ENCODE peak calls at places on chromosome 12, in eight cellular contexts. Q, T, P, Z, J, F, M and U are unnamed samples.

GRCh38 chr12:117189725-117190209 is 503 bp downstream of the FBXO21 start:
- DNase-seq in Q (peak), T (no peak), P (no peak), Z (peak), J (peak), F (peak), M (peak), U (peak)

GRCh38 chr12:127774828-127775227 is 492.1 kb upstream of the TMEM132C start:
- DNase-seq in Q (no peak), T (no peak), P (no peak), Z (no peak), J (peak), F (no peak), M (no peak), U (no peak)

GRCh38 chr12:51200156-51200555 is 17.7 kb downstream of the POU6F1 start:
- DNase-seq in Q (no peak), T (no peak), P (no peak), Z (no peak), J (no peak), F (no peak), M (no peak), U (no peak)

GRCh38 chr12:22333751-22334695 is 484 bp downstream of the ST8SIA1 start:
- DNase-seq in Q (no peak), T (no peak), P (no peak), Z (no peak), J (no peak), F (peak), M (no peak), U (peak)

GRCh38 chr12:53829130-53829529 is 77.4 kb upstream of the CISTR start:
- DNase-seq in Q (no peak), T (no peak), P (no peak), Z (no peak), J (no peak), F (no peak), M (no peak), U (no peak)

GRCh38 chr12:130706311-130706710 is 9.8 kb downstream of the RIMBP2 start:
- DNase-seq in Q (no peak), T (no peak), P (no peak), Z (no peak), J (peak), F (no peak), M (peak), U (no peak)

GRCh38 chr12:107404981-107405380 is 280.6 kb upstream of the PWP1 start:
- DNase-seq in Q (peak), T (no peak), P (no peak), Z (peak), J (no peak), F (no peak), M (no peak), U (peak)

GRCh38 chr12:96227365-96228106 is 33.4 kb downstream of the ELK3 start:
- DNase-seq in Q (no peak), T (no peak), P (no peak), Z (no peak), J (no peak), F (no peak), M (no peak), U (no peak)

GRCh38 chr12:12172106-12172511 is 94.7 kb downstream of the LRP6 start:
- DNase-seq in Q (no peak), T (no peak), P (peak), Z (peak), J (no peak), F (no peak), M (no peak), U (peak)

GRCh38 chr12:124488520-124488919 is 78.9 kb downstream of the NCOR2 start:
- DNase-seq in Q (no peak), T (no peak), P (no peak), Z (no peak), J (peak), F (no peak), M (no peak), U (peak)

GRCh38 chr12:27324452-27324999 is 8.1 kb upstream of the BMAL2 start:
- DNase-seq in Q (no peak), T (no peak), P (no peak), Z (no peak), J (no peak), F (no peak), M (no peak), U (no peak)

GRCh38 chr12:49615725-49616124 is 7.6 kb upstream of the PRPF40B start:
- DNase-seq in Q (no peak), T (no peak), P (no peak), Z (peak), J (no peak), F (no peak), M (no peak), U (no peak)

GRCh38 chr12:122501489-122501989 is 807 bp upstream of the ZCCHC8 start:
- DNase-seq in Q (no peak), T (no peak), P (no peak), Z (no peak), J (no peak), F (no peak), M (no peak), U (no peak)

GRCh38 chr12:67472551-67472950 is 176.0 kb upstream of the DYRK2 start:
- DNase-seq in Q (no peak), T (peak), P (peak), Z (no peak), J (no peak), F (no peak), M (no peak), U (no peak)

GRCh38 chr12:119808441-119808840 is 68.7 kb downstream of the CIT start:
- DNase-seq in Q (no peak), T (no peak), P (no peak), Z (peak), J (no peak), F (no peak), M (no peak), U (no peak)

GRCh38 chr12:82862876-82863649 is 176.4 kb downstream of the TMTC2 start:
- DNase-seq in Q (no peak), T (no peak), P (no peak), Z (no peak), J (no peak), F (no peak), M (no peak), U (no peak)

GRCh38 chr12:63995512-63995911 is 151.0 kb downstream of the SRGAP1 start:
- DNase-seq in Q (no peak), T (no peak), P (no peak), Z (no peak), J (no peak), F (no peak), M (no peak), U (no peak)

GRCh38 chr12:24197517-24197916 is 248.0 kb upstream of the SOX5 start:
- DNase-seq in Q (no peak), T (no peak), P (no peak), Z (no peak), J (no peak), F (no peak), M (no peak), U (no peak)

GRCh38 chr12:13181375-13182070 is 15.0 kb upstream of the EMP1 start:
- DNase-seq in Q (no peak), T (no peak), P (no peak), Z (no peak), J (no peak), F (no peak), M (no peak), U (no peak)

GRCh38 chr12:85057370-85057963 is 21.3 kb downstream of the LRRIQ1 start:
- DNase-seq in Q (peak), T (no peak), P (peak), Z (peak), J (no peak), F (no peak), M (no peak), U (peak)

GRCh38 chr12:8077207-8077606 is 4.9 kb upstream of the NECAP1 start:
- DNase-seq in Q (no peak), T (no peak), P (no peak), Z (peak), J (no peak), F (no peak), M (no peak), U (no peak)

GRCh38 chr12:54378791-54379400 is 5.6 kb downstream of the ZNF385A start:
- DNase-seq in Q (peak), T (no peak), P (no peak), Z (no peak), J (peak), F (peak), M (peak), U (peak)

GRCh38 chr12:88897723-88898122 is 317.5 kb upstream of the KITLG start:
- DNase-seq in Q (no peak), T (peak), P (no peak), Z (peak), J (no peak), F (no peak), M (no peak), U (no peak)

GRCh38 chr12:14048949-14049545 is 67.6 kb upstream of the GRIN2B start:
- DNase-seq in Q (no peak), T (no peak), P (no peak), Z (no peak), J (no peak), F (no peak), M (no peak), U (no peak)

GRCh38 chr12:130286741-130287140 is 50.9 kb upstream of the PIWIL1 start:
- DNase-seq in Q (no peak), T (no peak), P (no peak), Z (no peak), J (no peak), F (no peak), M (no peak), U (no peak)

GRCh38 chr12:54759751-54760150 is 94.6 kb upstream of the MUCL1 start:
- DNase-seq in Q (no peak), T (no peak), P (no peak), Z (peak), J (no peak), F (no peak), M (no peak), U (peak)

GRCh38 chr12:114339626-114340025 is 66.3 kb downstream of the TBX5 start:
- DNase-seq in Q (no peak), T (no peak), P (no peak), Z (peak), J (no peak), F (no peak), M (no peak), U (no peak)

GRCh38 chr12:32504626-32505025 is 105.3 kb downstream of the FGD4 start:
- DNase-seq in Q (no peak), T (no peak), P (no peak), Z (peak), J (no peak), F (no peak), M (no peak), U (no peak)

GRCh38 chr12:63826002-63826585 is 18.4 kb upstream of the SRGAP1 start:
- DNase-seq in Q (peak), T (no peak), P (no peak), Z (peak), J (no peak), F (no peak), M (no peak), U (peak)

GRCh38 chr12:113091506-113091905 is 35.0 kb downstream of the DTX1 start:
- DNase-seq in Q (no peak), T (no peak), P (no peak), Z (no peak), J (no peak), F (no peak), M (no peak), U (no peak)

GRCh38 chr12:13576935-13577334 is 380.4 kb downstream of the EMP1 start:
- DNase-seq in Q (no peak), T (no peak), P (no peak), Z (no peak), J (no peak), F (no peak), M (no peak), U (no peak)

GRCh38 chr12:94707892-94708291 is 57.5 kb upstream of the TMCC3 start:
- DNase-seq in Q (no peak), T (no peak), P (no peak), Z (peak), J (peak), F (peak), M (no peak), U (no peak)

GRCh38 chr12:66539451-66539850 is 139.4 kb downstream of the GRIP1 start:
- DNase-seq in Q (no peak), T (no peak), P (no peak), Z (no peak), J (no peak), F (no peak), M (no peak), U (no peak)

GRCh38 chr12:80763874-80764273 is 47.2 kb downstream of the MYF5 start:
- DNase-seq in Q (no peak), T (no peak), P (no peak), Z (peak), J (no peak), F (no peak), M (no peak), U (peak)

GRCh38 chr12:6613776-6614512 is 6.8 kb upstream of the CHD4 start:
- DNase-seq in Q (peak), T (peak), P (peak), Z (peak), J (peak), F (peak), M (peak), U (peak)

GRCh38 chr12:6614513-6615177 is 7.5 kb upstream of the CHD4 start:
- DNase-seq in Q (peak), T (no peak), P (no peak), Z (no peak), J (no peak), F (no peak), M (no peak), U (no peak)

GRCh38 chr12:6612247-6612646 is 5.1 kb upstream of the CHD4 start:
- DNase-seq in Q (no peak), T (no peak), P (no peak), Z (no peak), J (peak), F (no peak), M (no peak), U (no peak)

GRCh38 chr12:6612652-6613014 is 5.5 kb upstream of the CHD4 start:
- DNase-seq in Q (no peak), T (no peak), P (no peak), Z (no peak), J (no peak), F (no peak), M (no peak), U (no peak)

GRCh38 chr12:6613015-6613775 is 6.0 kb upstream of the CHD4 start:
- DNase-seq in Q (no peak), T (no peak), P (peak), Z (peak), J (peak), F (peak), M (peak), U (peak)
- TF ChIP-seq POLR2A in Q (no peak), T (no peak), P (no peak), Z (no peak), J (peak), F (no peak), M (no peak), U (no peak)

DNA sequence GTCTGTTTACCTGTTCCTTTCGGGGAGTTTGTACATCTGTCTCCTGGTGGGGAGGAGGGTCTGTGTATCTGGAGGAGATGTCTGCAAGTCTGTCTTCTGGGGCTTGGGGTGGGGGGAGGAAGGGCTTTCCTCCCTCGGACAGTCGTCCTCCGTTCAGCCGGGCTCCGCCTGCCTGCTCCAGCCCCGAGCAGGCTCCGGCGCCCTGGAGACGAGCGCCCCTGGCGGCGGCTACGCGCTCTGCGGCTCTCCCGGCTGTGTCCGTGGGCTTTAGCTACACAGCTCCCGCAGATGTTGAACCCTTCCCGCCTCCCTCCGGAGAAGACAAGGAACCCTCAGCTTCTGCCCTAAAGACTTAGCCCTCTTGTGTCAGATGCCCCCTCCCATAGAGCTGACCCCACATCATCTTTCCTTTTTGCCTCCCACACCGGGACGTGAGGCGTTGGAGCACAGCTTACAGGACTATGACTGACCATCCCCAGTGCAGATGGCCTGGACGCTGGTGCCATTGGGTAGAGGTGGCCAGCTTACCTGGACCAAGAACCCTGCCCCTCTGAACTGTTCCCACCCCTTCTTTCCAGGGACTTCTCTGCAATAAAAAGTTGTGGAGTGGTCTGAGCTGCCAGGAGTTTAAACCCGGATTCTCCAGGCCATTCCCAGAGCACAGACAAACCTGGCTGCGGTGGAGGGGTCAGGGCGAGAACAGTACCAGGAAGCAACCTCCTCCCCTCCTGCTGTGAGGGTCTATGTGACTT is 4.7 kb downstream of the KRT86 start:
- DNase-seq in Q (peak), T (peak), P (peak), Z (peak), J (peak), F (peak), M (peak), U (peak)
- TF ChIP-seq POLR2A in Q (no peak), T (no peak), P (no peak), Z (peak), J (no peak), F (no peak), M (no peak), U (no peak)

GRCh38 chr12:111424793-111425251 is 19.1 kb downstream of the SH2B3 start:
- DNase-seq in Q (no peak), T (no peak), P (no peak), Z (no peak), J (no peak), F (no peak), M (no peak), U (no peak)
- TF ChIP-seq POLR2A in Q (no peak), T (no peak), P (no peak), Z (no peak), J (no peak), F (no peak), M (no peak), U (no peak)

GRCh38 chr12:76032043-76032981 is 736 bp upstream of the PHLDA1 start:
- DNase-seq in Q (peak), T (peak), P (peak), Z (peak), J (peak), F (peak), M (peak), U (peak)

GRCh38 chr12:76029982-76030377 is 1.6 kb downstream of the PHLDA1 start:
- DNase-seq in Q (no peak), T (no peak), P (no peak), Z (peak), J (peak), F (no peak), M (no peak), U (peak)

GRCh38 chr12:76030378-76031080 is 1.0 kb downstream of the PHLDA1 start:
- DNase-seq in Q (no peak), T (peak), P (no peak), Z (peak), J (peak), F (peak), M (peak), U (peak)

GRCh38 chr12:76031081-76031413 is 529 bp downstream of the PHLDA1 start:
- DNase-seq in Q (no peak), T (no peak), P (no peak), Z (no peak), J (no peak), F (no peak), M (no peak), U (peak)

GRCh38 chr12:76031414-76032042 is at the start of gene PHLDA1:
- DNase-seq in Q (peak), T (peak), P (peak), Z (peak), J (peak), F (peak), M (peak), U (peak)
- TF ChIP-seq POLR2A in Q (peak), T (peak), P (peak), Z (peak), J (peak), F (no peak), M (peak), U (peak)

GRCh38 chr12:2833810-2834209 is 1.0 kb downstream of the NRIP2 start:
- DNase-seq in Q (no peak), T (no peak), P (no peak), Z (no peak), J (no peak), F (no peak), M (no peak), U (no peak)
- TF ChIP-seq POLR2A in Q (no peak), T (no peak), P (no peak), Z (no peak), J (no peak), F (no peak), M (no peak), U (no peak)

DNA sequence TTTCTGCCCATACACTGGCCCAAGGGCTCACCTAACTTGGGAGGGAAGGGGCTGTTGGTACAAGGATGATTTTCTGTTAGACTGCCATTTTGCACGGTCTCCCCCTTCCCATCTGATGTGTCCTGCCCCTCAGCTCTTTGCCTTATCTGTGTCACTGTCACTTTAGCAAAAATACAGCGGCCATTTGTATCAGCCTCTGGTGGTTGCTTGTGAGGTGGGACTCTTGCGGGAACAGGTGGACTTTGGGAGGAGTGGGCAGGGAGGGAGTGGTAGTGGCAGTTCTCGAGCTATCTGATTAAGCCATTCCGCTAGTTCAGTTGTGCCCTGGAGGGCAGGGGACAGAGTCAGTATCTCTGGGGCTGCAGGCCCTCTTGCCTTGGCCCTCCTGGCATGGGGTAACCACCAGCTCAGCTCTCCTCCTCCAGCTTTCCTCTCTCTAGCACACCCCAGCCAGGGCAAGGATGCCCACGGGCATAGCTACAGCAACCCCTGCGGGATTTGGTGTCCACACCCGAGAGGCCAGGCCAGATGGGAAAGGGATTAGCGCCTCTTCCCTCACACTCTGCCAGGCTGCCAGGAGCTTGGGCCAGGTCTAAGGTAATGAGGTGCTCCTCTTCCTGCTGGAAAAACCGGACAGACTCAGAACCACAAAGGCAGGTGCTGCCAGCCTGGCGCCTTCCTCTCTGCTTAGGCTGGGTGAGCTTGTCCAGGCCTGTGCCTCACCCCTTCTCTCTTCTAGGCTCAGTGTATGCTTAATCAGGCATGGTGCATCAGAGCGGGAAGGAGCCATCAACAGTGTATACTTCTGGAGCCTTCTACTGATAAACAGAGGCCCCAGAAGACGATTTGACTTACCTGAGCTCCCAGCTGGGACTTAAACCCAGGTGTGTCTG is 8.7 kb downstream of the SLC48A1 start:
- DNase-seq in Q (no peak), T (no peak), P (peak), Z (no peak), J (no peak), F (no peak), M (no peak), U (peak)
- TF ChIP-seq POLR2A in Q (no peak), T (no peak), P (no peak), Z (no peak), J (no peak), F (no peak), M (no peak), U (no peak)